ENCODE peak calls at places on chromosomes 4 and X, in seven cellular contexts. H is Peyer's patch, U is heart left ventricle, D is sigmoid colon, R is uterus, X is spleen, T is suprapubic skin. Q is an unnamed sample.

GRCh38 chrX:30620125-30620524 is 33.1 kb upstream of the GK start:
- DNase-seq in U (no peak), D (no peak), X (no peak), T (no peak), H (no peak), R (no peak), Q (no peak)

GRCh38 chr4:76605099-76605563 is 170.1 kb downstream of the SHROOM3 start:
- DNase-seq in X (no peak), H (no peak), D (no peak), T (no peak), U (no peak), R (peak), Q (no peak)

GRCh38 chr4:47686294-47686872 is 151.5 kb downstream of the CORIN start:
- DNase-seq in T (no peak), U (peak), X (peak), H (peak), R (peak), D (no peak), Q (no peak)

GRCh38 chrX:91435465-91435864 is 826 bp downstream of the PABPC5 start:
- DNase-seq in D (no peak), U (no peak), T (no peak), X (no peak), H (no peak), R (no peak), Q (no peak)

GRCh38 chr4:8703401-8703696 is 110.8 kb downstream of the CPZ start:
- DNase-seq in T (peak), U (no peak), R (no peak), H (no peak), X (no peak), D (no peak), Q (no peak)

GRCh38 chrX:119072771-119073170 is at the start of gene CT47C1:
- DNase-seq in T (no peak), X (no peak), U (no peak), R (no peak), H (no peak), D (no peak), Q (no peak)

GRCh38 chrX:43958529-43958928 is 14.7 kb downstream of the NDP start:
- DNase-seq in X (no peak), D (no peak), R (peak), T (no peak), U (peak), H (no peak), Q (no peak)

GRCh38 chr4:53055274-53055673 is 193.2 kb downstream of the RASL11B start:
- DNase-seq in R (no peak), U (no peak), D (no peak), T (no peak), X (no peak), H (no peak), Q (no peak)

GRCh38 chrX:7943600-7944245 is 16.5 kb upstream of the PNPLA4 start:
- DNase-seq in D (no peak), H (no peak), R (no peak), T (no peak), X (no peak), U (no peak), Q (no peak)

GRCh38 chr4:156598138-156598681 is 373.4 kb downstream of the PDGFC start:
- DNase-seq in X (no peak), H (no peak), T (no peak), D (no peak), U (no peak), R (no peak), Q (no peak)

GRCh38 chr4:88159137-88159725 is 792 bp upstream of the ABCG2 start:
- DNase-seq in D (no peak), T (no peak), R (no peak), X (no peak), H (no peak), U (no peak), Q (no peak)

GRCh38 chrX:24243692-24244091 is 70.2 kb downstream of the SUPT20HL2 start:
- DNase-seq in T (no peak), D (no peak), X (no peak), H (no peak), U (no peak), R (no peak), Q (no peak)

GRCh38 chr4:174084542-174084941 is 198.9 kb downstream of the FBXO8 start:
- DNase-seq in R (no peak), X (no peak), U (no peak), H (no peak), T (no peak), D (no peak), Q (no peak)

GRCh38 chr4:183429489-183429888 is 14.9 kb upstream of the CDKN2AIP start:
- DNase-seq in U (no peak), H (no peak), R (no peak), T (no peak), D (no peak), X (no peak), Q (no peak)

GRCh38 chr4:80365928-80366327 is 30.4 kb downstream of the CFAP299 start:
- DNase-seq in U (peak), D (peak), T (no peak), X (no peak), H (peak), R (no peak), Q (no peak)

GRCh38 chr4:123740236-123740635 is 343.6 kb downstream of the SPRY1 start:
- DNase-seq in T (no peak), X (no peak), U (no peak), H (no peak), D (no peak), R (no peak), Q (no peak)

GRCh38 chr4:128846063-128846462 is 36.6 kb downstream of the JADE1 start:
- DNase-seq in X (no peak), H (no peak), D (no peak), T (no peak), U (no peak), R (no peak), Q (no peak)

GRCh38 chr4:76426272-76426671 is 5.3 kb upstream of the CCDC158 start:
- DNase-seq in R (no peak), D (no peak), U (no peak), T (no peak), H (no peak), X (no peak), Q (no peak)

GRCh38 chr4:82124365-82124764 is 249.4 kb downstream of the HNRNPD start:
- DNase-seq in U (no peak), X (no peak), R (no peak), T (no peak), H (no peak), D (no peak), Q (no peak)

GRCh38 chr4:93031431-93032098 is 727.8 kb downstream of the GRID2 start:
- DNase-seq in H (no peak), T (no peak), D (no peak), X (no peak), R (no peak), U (no peak), Q (no peak)

GRCh38 chr4:41339812-41340809 is 83.4 kb downstream of the UCHL1 start:
- DNase-seq in T (no peak), D (no peak), X (no peak), U (no peak), R (no peak), H (no peak), Q (no peak)

GRCh38 chrX:21996872-21997271 is 35.3 kb upstream of the PHEX start:
- DNase-seq in T (no peak), D (no peak), U (no peak), X (no peak), R (no peak), H (no peak), Q (no peak)

GRCh38 chr4:84479663-84480062 is 19.4 kb downstream of the NKX6-1 start:
- DNase-seq in X (no peak), D (no peak), R (no peak), H (no peak), U (no peak), T (no peak), Q (no peak)

GRCh38 chr4:38811307-38811706 is 6.7 kb upstream of the TLR1 start:
- DNase-seq in H (no peak), D (no peak), R (no peak), X (no peak), T (no peak), U (no peak), Q (no peak)

GRCh38 chrX:72479324-72480274 is 93.0 kb downstream of the HDAC8 start:
- DNase-seq in U (no peak), X (no peak), H (no peak), D (no peak), T (no peak), R (no peak), Q (no peak)

GRCh38 chr4:105896984-105897760 is 1.9 kb downstream of the NPNT start:
- DNase-seq in D (no peak), X (no peak), U (no peak), R (no peak), T (no peak), H (no peak), Q (no peak)

GRCh38 chrX:16516473-16516872 is 133.5 kb upstream of the S100G start:
- DNase-seq in H (no peak), U (no peak), T (no peak), X (no peak), D (no peak), R (no peak), Q (no peak)

GRCh38 chr4:40514409-40515025 is 115.1 kb downstream of the RBM47 start:
- DNase-seq in T (no peak), H (peak), D (no peak), R (no peak), U (no peak), X (no peak), Q (no peak)

GRCh38 chr4:15385928-15386327 is 41.9 kb upstream of the C1QTNF7 start:
- DNase-seq in D (peak), R (peak), H (no peak), U (peak), X (no peak), T (no peak), Q (no peak)

GRCh38 chr4:147789596-147789995 is 57.7 kb downstream of the ARHGAP10 start:
- DNase-seq in R (no peak), X (no peak), D (no peak), U (no peak), H (no peak), T (no peak), Q (no peak)

GRCh38 chrX:10769165-10769564 is 148.8 kb upstream of the MID1 start:
- DNase-seq in R (no peak), T (no peak), H (no peak), U (no peak), D (no peak), X (no peak), Q (no peak)

GRCh38 chr4:10078481-10079233 is 37.9 kb downstream of the WDR1 start:
- DNase-seq in X (no peak), R (peak), T (no peak), H (peak), U (no peak), D (peak), Q (no peak)

GRCh38 chrX:69031971-69032391 is 133.3 kb downstream of the PJA1 start:
- DNase-seq in U (no peak), R (no peak), D (no peak), X (no peak), H (no peak), T (no peak), Q (no peak)

GRCh38 chrX:69032601-69033000 is 132.7 kb downstream of the PJA1 start:
- DNase-seq in X (no peak), U (no peak), D (no peak), R (no peak), H (no peak), T (no peak), Q (no peak)

GRCh38 chrX:69033936-69034335 is 131.3 kb downstream of the PJA1 start:
- DNase-seq in X (no peak), T (no peak), D (no peak), H (no peak), U (no peak), R (no peak), Q (no peak)

GRCh38 chrX:69036674-69037573 is 128.3 kb downstream of the PJA1 start:
- DNase-seq in R (no peak), H (no peak), D (no peak), T (no peak), U (no peak), X (no peak), Q (no peak)

DNA sequence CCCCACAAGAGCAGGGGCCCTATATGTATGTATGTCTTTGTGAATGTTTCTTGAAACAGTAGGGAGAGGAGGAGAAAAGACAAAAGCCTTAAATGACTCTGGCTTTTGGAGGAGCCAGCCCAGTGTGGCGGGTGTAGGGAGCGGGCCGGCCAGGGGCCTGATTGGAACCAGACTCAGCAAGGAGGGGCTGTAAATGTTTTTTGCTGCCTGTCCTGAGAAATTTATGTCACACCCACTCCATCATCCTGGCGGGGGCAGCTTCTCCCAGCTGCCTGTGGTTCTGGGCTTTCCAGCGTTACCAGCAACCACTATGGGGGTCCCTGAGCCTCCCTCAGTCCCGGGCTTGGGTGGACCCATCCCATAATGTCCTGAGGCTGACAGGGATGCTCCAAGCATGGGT is 130.8 kb downstream of the PJA1 start:
- DNase-seq in H (no peak), U (no peak), R (no peak), X (no peak), D (no peak), T (no peak), Q (no peak)
- TF ChIP-seq POLR2A in H (no peak), U (no peak), R (no peak), X (no peak), D (no peak), T (no peak), Q (no peak)

GRCh38 chrX:12494400-12495138 is 296.6 kb upstream of the PRPS2 start:
- DNase-seq in U (peak), H (no peak), D (no peak), R (no peak), T (no peak), X (no peak), Q (no peak)

GRCh38 chrX:12496343-12496742 is 294.9 kb upstream of the PRPS2 start:
- DNase-seq in R (no peak), H (no peak), X (no peak), D (no peak), U (no peak), T (no peak), Q (no peak)

DNA sequence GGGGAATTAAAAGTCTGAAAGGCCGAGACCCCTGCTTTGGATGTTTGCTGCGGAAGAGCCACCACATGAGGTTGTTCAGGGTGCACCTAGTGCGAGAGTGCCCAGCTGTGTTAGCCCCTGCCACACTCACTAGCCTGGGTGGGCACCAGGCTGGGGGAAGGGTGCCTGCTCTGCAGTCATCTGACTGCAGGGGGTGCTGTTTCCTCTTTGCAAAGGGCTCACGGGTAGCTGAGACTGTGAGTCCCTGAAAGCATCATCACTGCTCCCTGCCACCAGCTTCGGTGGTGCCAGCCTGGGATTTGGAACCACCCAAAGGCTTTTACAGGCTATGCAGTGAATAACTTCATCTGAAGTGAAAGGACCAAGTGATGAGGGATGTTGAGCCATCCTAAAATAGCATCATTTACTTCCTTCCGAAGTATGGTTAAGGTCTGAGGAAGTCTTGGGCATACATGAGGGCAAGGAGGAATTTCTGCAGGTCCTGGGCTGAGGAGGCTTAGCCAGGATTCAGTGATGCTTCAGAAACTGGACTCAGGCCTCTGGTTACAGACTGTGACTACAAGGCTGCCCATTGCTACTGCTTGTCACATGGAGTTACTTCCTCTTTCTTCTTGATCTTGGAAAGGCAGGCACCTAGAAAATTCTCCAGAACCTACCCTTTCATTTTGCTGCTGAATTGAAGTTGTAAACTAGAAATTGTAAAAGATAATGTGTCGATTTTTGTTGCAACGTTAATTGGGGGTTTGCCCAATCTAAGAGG is 293.2 kb upstream of the PRPS2 start:
- DNase-seq in X (no peak), H (no peak), R (no peak), U (peak), D (no peak), T (no peak), Q (no peak)
- TF ChIP-seq CTCF in X (no peak), H (no peak), R (no peak), U (no peak), D (no peak), T (no peak), Q (no peak)

GRCh38 chrX:151695583-151695930 is 299 bp downstream of the PRRG3 start:
- DNase-seq in U (no peak), T (no peak), X (no peak), H (no peak), D (no peak), R (no peak), Q (no peak)
- H3K27ac ChIP-seq in U (no peak), T (peak), X (no peak), H (no peak), D (no peak), R (no peak), Q (no peak)

DNA sequence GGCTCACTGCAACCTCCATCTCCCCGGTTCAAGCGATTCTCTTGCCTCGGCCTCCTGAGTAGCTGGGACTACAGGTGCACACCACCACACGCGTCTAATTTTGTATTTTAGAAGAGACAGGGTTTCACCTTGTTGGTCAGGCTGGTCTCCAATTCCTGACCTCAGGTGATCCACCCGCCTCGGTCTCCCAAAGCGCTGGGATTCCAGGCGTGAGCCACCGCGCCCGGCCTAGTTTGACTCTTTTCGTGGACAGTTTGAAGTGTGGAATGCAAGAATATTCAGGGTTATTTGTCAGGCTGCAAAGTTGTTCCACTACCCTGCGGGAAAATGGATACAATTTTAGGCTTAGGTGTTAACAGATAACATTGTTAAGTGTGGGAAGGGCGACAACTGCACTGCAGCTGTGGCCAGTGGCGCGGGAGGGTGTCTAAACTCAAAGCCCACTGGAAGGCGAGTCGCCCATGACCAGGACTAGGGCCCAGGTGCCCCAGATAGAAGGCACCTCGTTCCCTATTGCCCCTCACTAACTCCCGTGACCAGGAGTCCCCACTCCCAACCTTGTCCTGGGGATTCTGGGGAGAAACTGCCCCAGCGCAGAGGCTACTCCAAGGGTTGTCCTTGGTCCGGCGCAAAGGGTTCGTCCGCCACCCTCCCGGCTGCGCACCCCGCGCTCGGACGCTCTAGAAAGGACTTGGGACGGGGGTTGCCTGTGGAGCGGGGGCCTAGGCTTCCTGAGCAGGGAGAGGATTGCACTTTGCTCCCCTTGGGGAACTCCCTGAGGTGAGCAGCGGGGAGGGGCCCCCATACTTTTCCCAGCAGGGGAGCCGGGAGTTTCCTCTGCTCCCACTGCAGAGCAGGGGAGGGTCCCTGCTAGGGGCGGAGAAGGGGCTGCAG is 1.1 kb upstream of the CD99 start:
- DNase-seq in X (peak), U (no peak), D (no peak), T (no peak), R (no peak), H (no peak), Q (no peak)
- TF ChIP-seq POLR2A in X (no peak), U (no peak), D (no peak), T (no peak), R (no peak), H (peak), Q (no peak)

GRCh38 chr4:7391637-7392437 is 42.9 kb downstream of the PSAPL1 start:
- DNase-seq in X (peak), T (no peak), R (no peak), H (no peak), D (no peak), U (no peak), Q (no peak)

GRCh38 chr4:7394184-7394575 is 40.5 kb downstream of the PSAPL1 start:
- DNase-seq in X (no peak), R (no peak), U (no peak), T (no peak), D (no peak), H (no peak), Q (no peak)

GRCh38 chr4:7390906-7391636 is 43.7 kb downstream of the PSAPL1 start:
- DNase-seq in U (no peak), D (no peak), T (no peak), X (peak), H (peak), R (no peak), Q (no peak)

GRCh38 chr4:7393491-7394183 is 41.1 kb downstream of the PSAPL1 start:
- DNase-seq in D (no peak), T (no peak), X (peak), R (no peak), H (no peak), U (no peak), Q (no peak)

DNA sequence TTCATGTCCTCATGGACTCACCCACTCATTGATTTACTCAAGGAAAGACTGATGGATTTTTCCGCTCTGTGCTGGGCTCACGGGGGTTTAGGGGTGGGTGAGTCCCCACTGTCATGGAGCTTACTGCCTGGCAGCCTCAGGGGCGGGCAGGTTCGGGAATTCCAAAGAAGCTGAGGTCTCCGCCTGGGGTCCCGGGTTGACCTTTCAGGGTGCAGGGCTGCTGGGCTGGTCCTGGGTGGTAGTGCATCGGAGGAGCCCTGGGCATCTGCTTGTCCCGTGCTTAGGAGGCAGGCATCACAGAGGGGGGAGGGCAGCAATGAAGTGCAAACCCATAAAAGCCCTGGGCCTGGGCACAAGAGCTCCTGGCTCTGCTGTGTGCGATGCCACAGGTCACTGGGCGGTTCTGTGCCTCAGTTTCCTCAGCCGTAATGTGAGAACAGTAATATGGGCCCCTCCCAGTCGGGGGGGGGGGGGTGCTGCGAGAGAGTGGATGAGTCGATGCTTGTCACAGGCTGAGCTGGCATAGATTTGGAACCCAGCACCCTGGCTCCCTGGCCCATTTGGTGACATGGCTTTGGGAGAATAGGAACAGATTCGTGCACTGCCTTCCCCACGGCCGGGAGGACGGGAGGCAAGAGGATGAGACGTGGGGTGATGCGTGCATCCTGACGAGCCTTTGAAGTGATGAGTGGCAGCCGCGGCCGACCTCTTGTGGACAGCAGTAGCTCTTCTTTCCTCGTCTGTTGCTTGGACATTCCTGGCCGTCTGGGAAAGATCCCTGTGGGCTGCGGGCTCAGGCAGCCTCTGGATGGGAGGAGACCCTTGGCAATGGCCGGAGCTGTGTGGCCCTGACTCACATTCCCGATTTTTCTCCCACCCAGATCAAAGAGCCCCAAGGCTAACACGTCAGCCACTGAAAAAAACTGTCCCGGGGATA is 42.0 kb downstream of the PSAPL1 start:
- DNase-seq in U (no peak), R (peak), D (no peak), X (peak), T (no peak), H (no peak), Q (no peak)
- TF ChIP-seq CTCF in U (no peak), R (peak), D (no peak), X (no peak), T (no peak), H (no peak), Q (no peak)

Q was measured in esophagus squamous epithelium.